ENCODE peak calls at places on chromosomes 16 and 17, in four cellular contexts. Q is heart left ventricle, I is neural progenitor cell, L is GM23338. P is an unnamed sample. For H3K4me1, the result is how much of the 10 kb centered on the place peaks cover.

GRCh38 chr17:30251931-30252330 is 16.4 kb upstream of the SLC6A4 start:
- DNase-seq in Q (no peak), I (no peak), L (no peak), P (no peak)

GRCh38 chr17:75812096-75813001 is 27.7 kb downstream of the UNK start:
- DNase-seq in Q (no peak), I (no peak), L (no peak), P (no peak)

GRCh38 chr17:44543213-44543904 is 13.9 kb upstream of the FZD2 start:
- DNase-seq in Q (no peak), I (peak), L (peak), P (no peak)

GRCh38 chr16:81997738-81998137 is 13.5 kb downstream of the SDR42E1 start:
- DNase-seq in Q (no peak), I (no peak), L (no peak), P (no peak)

GRCh38 chr16:13885700-13886099 is 34.3 kb upstream of the ERCC4 start:
- DNase-seq in Q (no peak), I (no peak), L (no peak), P (no peak)

GRCh38 chr17:63974594-63975192 is 2.0 kb upstream of the SCN4A start:
- DNase-seq in Q (no peak), I (no peak), L (no peak), P (no peak)

GRCh38 chr16:81429045-81429521 is 15.5 kb upstream of the CMIP start:
- DNase-seq in Q (peak), I (peak), L (peak), P (no peak)

GRCh38 chr16:67148656-67149275 is 2.0 kb downstream of the B3GNT9 start:
- DNase-seq in Q (no peak), I (no peak), L (no peak), P (no peak)

GRCh38 chr17:29618272-29619065 is 4.2 kb downstream of the CORO6 start:
- DNase-seq in Q (no peak), I (no peak), L (peak), P (no peak)

GRCh38 chr16:1580956-1581355 is 30.9 kb downstream of the IFT140 start:
- DNase-seq in Q (no peak), I (no peak), L (no peak), P (no peak)

GRCh38 chr17:14011740-14012405 is 57.4 kb upstream of the COX10 start:
- DNase-seq in Q (peak), I (no peak), L (no peak), P (no peak)

GRCh38 chr17:68103148-68103547 is 67.6 kb downstream of the KPNA2 start:
- DNase-seq in Q (no peak), I (no peak), L (no peak), P (no peak)

GRCh38 chr17:48011405-48012150 is 26.0 kb downstream of the COPZ2 start:
- DNase-seq in Q (peak), I (peak), L (peak), P (no peak)

GRCh38 chr17:34424814-34425490 is 61.9 kb upstream of the CCL1 start:
- DNase-seq in Q (no peak), I (peak), L (peak), P (no peak)

GRCh38 chr16:81127051-81127450 is 30.9 kb upstream of the GCSH start:
- DNase-seq in Q (no peak), I (no peak), L (no peak), P (no peak)

GRCh38 chr17:39080416-39081179 is 70.8 kb downstream of the PLXDC1 start:
- DNase-seq in Q (peak), I (peak), L (no peak), P (no peak)

GRCh38 chr17:42340691-42341127 is 47.5 kb downstream of the STAT3 start:
- DNase-seq in Q (no peak), I (no peak), L (no peak), P (no peak)

GRCh38 chr17:46061435-46061834 is 62.4 kb downstream of the STH start:
- DNase-seq in Q (no peak), I (no peak), L (peak), P (no peak)

GRCh38 chr16:73248316-73248715 is 200.4 kb upstream of the ZFHX3 start:
- DNase-seq in Q (no peak), I (no peak), L (no peak), P (no peak)

GRCh38 chr16:87047221-87048037 is 269.8 kb downstream of the C16orf95 start:
- DNase-seq in Q (no peak), I (no peak), L (no peak), P (no peak)

GRCh38 chr16:56625943-56626654 is 518 bp downstream of the MT1E start:
- DNase-seq in Q (peak), I (no peak), L (no peak), P (peak)

GRCh38 chr16:81608515-81609209 is 164.1 kb downstream of the CMIP start:
- DNase-seq in Q (peak), I (peak), L (no peak), P (no peak)

GRCh38 chr16:53967172-53967571 is 263.2 kb downstream of the FTO start:
- DNase-seq in Q (peak), I (no peak), L (no peak), P (no peak)

GRCh38 chr17:68709461-68709860 is 108.3 kb upstream of the FAM20A start:
- DNase-seq in Q (no peak), I (no peak), L (no peak), P (no peak)

GRCh38 chr17:41615454-41615853 is 2.9 kb upstream of the KRT16 start:
- DNase-seq in Q (no peak), I (peak), L (peak), P (no peak)

GRCh38 chr16:8605554-8605953 is 15.2 kb upstream of the TMEM114 start:
- DNase-seq in Q (no peak), I (no peak), L (no peak), P (no peak)

GRCh38 chr17:60557805-60558204 is 31.8 kb upstream of the APPBP2 start:
- DNase-seq in Q (no peak), I (no peak), L (peak), P (no peak)

GRCh38 chr17:19344311-19345066 is 18.0 kb downstream of the B9D1 start:
- DNase-seq in Q (no peak), I (no peak), L (no peak), P (no peak)

GRCh38 chr17:21295036-21295952 is 10.8 kb downstream of the MAP2K3 start:
- DNase-seq in Q (peak), I (no peak), L (no peak), P (no peak)

GRCh38 chr16:79328327-79329162 is 272.0 kb downstream of the MAF start:
- DNase-seq in Q (no peak), I (peak), L (peak), P (no peak)

GRCh38 chr17:27817731-27818130 is 17.4 kb upstream of the NOS2 start:
- DNase-seq in Q (no peak), I (peak), L (no peak), P (no peak)
- H3K4me1 ChIP-seq in Q (under half), I (under half), L (under half), P (under half)

DNA sequence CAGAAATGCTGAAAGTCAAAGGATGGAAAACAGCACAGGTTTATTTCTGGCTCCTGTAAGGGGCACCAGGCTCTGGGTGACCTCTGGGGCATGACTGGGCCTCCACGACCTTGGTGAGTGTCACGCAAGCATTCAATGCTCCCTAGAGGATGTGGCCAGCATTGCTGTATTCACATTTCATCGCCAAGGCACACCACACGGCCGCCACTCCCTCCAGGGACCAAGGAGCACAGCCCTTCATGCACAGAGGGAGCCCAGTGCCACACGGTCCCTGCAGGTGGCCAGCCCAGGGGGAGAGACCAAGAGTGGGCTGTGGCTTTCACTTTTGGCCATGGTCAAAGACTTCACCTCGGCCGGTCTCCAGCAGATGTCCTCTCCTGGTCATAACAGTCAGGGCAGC is 137.4 kb upstream of the TNRC6C start:
- DNase-seq in Q (peak), I (no peak), L (peak), P (no peak)
- TF ChIP-seq CTCF in Q (peak), I (no peak), L (peak), P (no peak)

DNA sequence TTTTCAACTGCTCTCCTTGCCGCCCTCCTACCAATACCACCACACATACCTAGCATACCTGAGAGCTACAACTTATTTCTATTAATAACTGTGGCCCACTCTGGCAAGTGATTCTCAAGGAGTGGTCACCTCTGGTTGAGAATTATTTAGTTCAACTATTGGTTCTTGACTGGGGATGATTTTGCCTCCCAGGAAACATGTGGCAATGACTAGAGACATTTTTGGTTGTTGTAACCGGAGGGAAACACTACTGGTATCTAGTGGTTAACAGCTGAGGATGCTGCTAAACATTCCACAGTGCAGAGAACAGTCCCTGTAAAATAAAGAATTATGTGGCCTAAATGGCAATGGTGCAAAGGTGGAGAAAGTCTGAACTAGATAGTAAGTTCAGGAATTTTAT is 96.7 kb downstream of the TRIM37 start:
- DNase-seq in Q (no peak), I (no peak), L (no peak), P (no peak)
- H3K27ac ChIP-seq in Q (no peak), I (no peak), L (no peak), P (no peak)

GRCh38 chr17:72474243-72474642 is 353.4 kb downstream of the SOX9 start:
- DNase-seq in Q (no peak), I (no peak), L (no peak), P (no peak)

GRCh38 chr17:72471296-72471695 is 350.5 kb downstream of the SOX9 start:
- DNase-seq in Q (no peak), I (no peak), L (no peak), P (no peak)

GRCh38 chr17:72474740-72475477 is 354.1 kb downstream of the SOX9 start:
- DNase-seq in Q (no peak), I (no peak), L (peak), P (no peak)

GRCh38 chr17:72470338-72471133 is 349.7 kb downstream of the SOX9 start:
- DNase-seq in Q (no peak), I (no peak), L (no peak), P (no peak)

GRCh38 chr17:72472116-72472515 is 351.3 kb downstream of the SOX9 start:
- DNase-seq in Q (no peak), I (no peak), L (no peak), P (no peak)
- H3K4me1 ChIP-seq in Q (under half), I (under half), L (under half), P (under half)

DNA sequence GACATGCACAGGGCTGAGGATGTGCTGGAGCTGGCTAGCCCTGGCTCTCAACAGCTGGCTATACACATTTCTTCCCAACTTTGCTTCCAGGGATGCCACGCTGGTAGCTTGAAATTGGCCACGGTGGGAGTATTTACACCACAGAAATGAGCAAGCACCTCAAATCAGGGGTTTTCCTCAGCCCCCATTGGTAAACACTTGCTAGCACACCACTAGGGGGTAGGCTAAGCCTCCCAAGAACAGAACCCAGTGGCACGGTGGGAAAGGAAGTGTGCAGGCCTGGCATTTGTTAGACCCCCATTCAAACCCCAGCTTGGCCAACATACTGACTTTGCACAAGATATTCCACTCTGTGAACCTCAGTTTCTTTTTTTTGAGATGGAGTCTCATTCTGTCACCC is 12.9 kb downstream of the DRC3 start:
- DNase-seq in Q (no peak), I (no peak), L (peak), P (no peak)
- TF ChIP-seq CTCF in Q (peak), I (peak), L (peak), P (no peak)

GRCh38 chr17:82930924-82931695 is 91.3 kb upstream of the ZNF750 start:
- DNase-seq in Q (no peak), I (no peak), L (no peak), P (no peak)
- H3K27ac ChIP-seq in Q (no peak), I (no peak), L (peak), P (no peak)

GRCh38 chr16:89335803-89336485 is 118.4 kb downstream of the ZNF778 start:
- DNase-seq in Q (no peak), I (no peak), L (no peak), P (no peak)
- H3K4me1 ChIP-seq in Q (half or more), I (under half), L (under half), P (under half)

DNA sequence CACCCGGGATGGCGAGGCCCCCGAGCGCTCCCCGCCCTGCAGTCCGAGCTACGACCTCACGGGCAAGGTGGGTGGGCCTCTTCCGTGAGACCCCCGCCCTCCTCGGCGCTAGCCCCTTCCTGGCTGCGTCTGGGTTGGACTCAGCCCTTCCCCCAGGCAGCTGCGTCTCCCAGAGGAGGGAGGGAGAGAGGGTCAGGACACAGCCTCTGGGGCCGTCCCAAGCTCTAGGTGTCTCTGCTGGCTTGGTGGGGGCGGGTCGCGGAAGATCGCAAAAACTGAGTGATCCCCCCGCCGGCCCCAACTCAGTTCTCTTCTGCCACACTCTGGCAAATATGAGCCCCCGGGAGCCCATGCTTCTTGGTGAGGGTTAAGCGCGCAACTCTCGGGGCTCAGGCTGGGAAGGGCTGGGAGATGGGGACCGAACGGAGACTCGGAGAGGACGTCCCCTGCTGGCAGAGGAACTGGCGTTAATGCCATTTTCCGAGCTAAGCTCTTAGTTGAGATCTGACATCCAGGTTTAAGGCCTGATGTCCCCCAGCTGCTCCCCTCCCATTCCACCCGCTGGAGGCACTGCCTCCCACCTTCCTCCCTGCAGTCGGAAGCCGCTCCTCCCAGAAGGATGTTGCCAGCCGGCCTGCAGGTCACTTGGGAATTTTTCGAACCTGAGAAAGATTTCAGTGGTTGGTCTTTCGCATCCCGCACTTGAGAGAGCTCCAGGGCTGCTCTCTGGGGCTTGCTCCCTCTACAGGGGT is 419 bp downstream of the RAB37 start:
- DNase-seq in Q (peak), I (peak), L (peak), P (no peak)
- TF ChIP-seq CTCF in Q (peak), I (peak), L (peak), P (no peak)

GRCh38 chr17:78355701-78356100 is 4.2 kb downstream of the SOCS3 start:
- DNase-seq in Q (no peak), I (no peak), L (no peak), P (no peak)

GRCh38 chr17:78357687-78358537 is 2.0 kb downstream of the SOCS3 start:
- DNase-seq in Q (no peak), I (peak), L (peak), P (no peak)

GRCh38 chr17:78358538-78359215 is 1.2 kb downstream of the SOCS3 start:
- DNase-seq in Q (no peak), I (peak), L (peak), P (no peak)

GRCh38 chr17:78356163-78356713 is 3.6 kb downstream of the SOCS3 start:
- DNase-seq in Q (no peak), I (peak), L (peak), P (no peak)

DNA sequence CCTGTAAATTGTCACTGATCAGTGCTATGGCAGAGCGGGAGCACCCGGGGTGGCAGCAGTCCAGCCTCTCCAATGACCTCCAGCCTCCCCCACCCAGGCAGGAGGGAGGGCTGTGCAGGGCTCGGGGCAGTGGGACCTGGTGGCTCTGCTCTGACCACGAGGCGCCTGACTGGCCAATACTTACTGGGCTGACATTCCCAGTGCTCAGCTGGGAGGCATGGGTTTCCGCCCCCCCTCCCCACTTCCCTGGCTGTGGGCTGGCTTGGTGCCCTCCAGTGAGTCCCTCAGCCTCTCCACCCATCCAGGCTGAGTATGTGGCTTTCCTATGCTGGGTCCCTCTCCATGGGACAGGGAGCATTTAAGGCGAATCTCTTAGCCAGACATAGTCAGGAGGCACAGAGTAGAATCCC is 2.7 kb downstream of the SOCS3 start:
- DNase-seq in Q (peak), I (no peak), L (no peak), P (no peak)
- H3K27ac ChIP-seq in Q (peak), I (no peak), L (no peak), P (peak)

GRCh38 chr16:85449885-85450245 is 163.3 kb upstream of the GSE1 start:
- DNase-seq in Q (no peak), I (no peak), L (no peak), P (no peak)
- H3K4me1 ChIP-seq in Q (under half), I (under half), L (under half), P (under half)